ENCODE peak calls at places on chromosome 10, in eight cellular contexts. One of them, this sample, is unnamed. For H3K4me1, the result is how much of the 10 kb centered on the place peaks cover.

GRCh38 chr10:34528320-34528719 is 286.8 kb downstream of the PARD3 start:
- DNase-seq in body of pancreas: no peak
- DNase-seq in A549: peak
- DNase-seq in thyroid gland: peak
- DNase-seq in heart left ventricle: no peak
- DNase-seq in adrenal gland: peak
- DNase-seq in ovary: no peak
- DNase-seq in stomach: no peak
- DNase-seq in this sample: no peak

GRCh38 chr10:52213511-52213831 is 100.6 kb upstream of the DKK1 start:
- DNase-seq in body of pancreas: peak
- DNase-seq in A549: no peak
- DNase-seq in thyroid gland: no peak
- DNase-seq in heart left ventricle: no peak
- DNase-seq in adrenal gland: no peak
- DNase-seq in ovary: no peak
- DNase-seq in stomach: no peak
- DNase-seq in this sample: no peak

GRCh38 chr10:99325261-99325660 is 3.9 kb upstream of the CNNM1 start:
- DNase-seq in body of pancreas: no peak
- DNase-seq in A549: peak
- DNase-seq in thyroid gland: no peak
- DNase-seq in heart left ventricle: no peak
- DNase-seq in adrenal gland: no peak
- DNase-seq in ovary: no peak
- DNase-seq in stomach: no peak
- DNase-seq in this sample: no peak

GRCh38 chr10:9875353-9875752 is 1142.3 kb upstream of the CELF2 start:
- DNase-seq in body of pancreas: no peak
- DNase-seq in A549: no peak
- DNase-seq in thyroid gland: no peak
- DNase-seq in heart left ventricle: no peak
- DNase-seq in adrenal gland: no peak
- DNase-seq in ovary: no peak
- DNase-seq in stomach: no peak
- DNase-seq in this sample: no peak

GRCh38 chr10:44685177-44685576 is 226.0 kb upstream of the TMEM72 start:
- DNase-seq in body of pancreas: no peak
- DNase-seq in A549: no peak
- DNase-seq in thyroid gland: no peak
- DNase-seq in heart left ventricle: no peak
- DNase-seq in adrenal gland: no peak
- DNase-seq in ovary: no peak
- DNase-seq in stomach: no peak
- DNase-seq in this sample: no peak

GRCh38 chr10:88693392-88694020 is 12.5 kb upstream of the LIPK start:
- DNase-seq in body of pancreas: no peak
- DNase-seq in A549: peak
- DNase-seq in thyroid gland: no peak
- DNase-seq in heart left ventricle: no peak
- DNase-seq in adrenal gland: no peak
- DNase-seq in ovary: no peak
- DNase-seq in stomach: no peak
- DNase-seq in this sample: no peak

GRCh38 chr10:61847640-61848039 is 53.9 kb upstream of the ARID5B start:
- DNase-seq in body of pancreas: no peak
- DNase-seq in A549: no peak
- DNase-seq in thyroid gland: no peak
- DNase-seq in heart left ventricle: no peak
- DNase-seq in adrenal gland: no peak
- DNase-seq in ovary: no peak
- DNase-seq in stomach: no peak
- DNase-seq in this sample: no peak

GRCh38 chr10:65949543-65949942 is 976.3 kb upstream of the LRRTM3 start:
- DNase-seq in body of pancreas: no peak
- DNase-seq in A549: no peak
- DNase-seq in thyroid gland: no peak
- DNase-seq in heart left ventricle: no peak
- DNase-seq in adrenal gland: no peak
- DNase-seq in ovary: no peak
- DNase-seq in stomach: no peak
- DNase-seq in this sample: no peak

GRCh38 chr10:29533696-29534285 is 101.0 kb downstream of the SVIL start:
- DNase-seq in body of pancreas: peak
- DNase-seq in A549: peak
- DNase-seq in thyroid gland: no peak
- DNase-seq in heart left ventricle: no peak
- DNase-seq in adrenal gland: no peak
- DNase-seq in ovary: no peak
- DNase-seq in stomach: no peak
- DNase-seq in this sample: no peak

GRCh38 chr10:127299956-127300689 is 103.7 kb upstream of the INSYN2A start:
- DNase-seq in body of pancreas: no peak
- DNase-seq in A549: no peak
- DNase-seq in thyroid gland: no peak
- DNase-seq in heart left ventricle: no peak
- DNase-seq in adrenal gland: no peak
- DNase-seq in ovary: no peak
- DNase-seq in stomach: peak
- DNase-seq in this sample: no peak

GRCh38 chr10:7986851-7987250 is 67.6 kb upstream of the GATA3 start:
- DNase-seq in body of pancreas: no peak
- DNase-seq in A549: no peak
- DNase-seq in thyroid gland: no peak
- DNase-seq in heart left ventricle: no peak
- DNase-seq in adrenal gland: no peak
- DNase-seq in ovary: no peak
- DNase-seq in stomach: no peak
- DNase-seq in this sample: no peak

GRCh38 chr10:93475227-93475626 is 6.9 kb downstream of the MYOF start:
- DNase-seq in body of pancreas: no peak
- DNase-seq in A549: no peak
- DNase-seq in thyroid gland: no peak
- DNase-seq in heart left ventricle: no peak
- DNase-seq in adrenal gland: no peak
- DNase-seq in ovary: no peak
- DNase-seq in stomach: no peak
- DNase-seq in this sample: no peak
- H3K4me1 ChIP-seq in body of pancreas: under half
- H3K4me1 ChIP-seq in A549: half or more
- H3K4me1 ChIP-seq in thyroid gland: under half
- H3K4me1 ChIP-seq in heart left ventricle: under half
- H3K4me1 ChIP-seq in adrenal gland: under half
- H3K4me1 ChIP-seq in ovary: under half
- H3K4me1 ChIP-seq in stomach: under half
- H3K4me1 ChIP-seq in this sample: half or more

DNA sequence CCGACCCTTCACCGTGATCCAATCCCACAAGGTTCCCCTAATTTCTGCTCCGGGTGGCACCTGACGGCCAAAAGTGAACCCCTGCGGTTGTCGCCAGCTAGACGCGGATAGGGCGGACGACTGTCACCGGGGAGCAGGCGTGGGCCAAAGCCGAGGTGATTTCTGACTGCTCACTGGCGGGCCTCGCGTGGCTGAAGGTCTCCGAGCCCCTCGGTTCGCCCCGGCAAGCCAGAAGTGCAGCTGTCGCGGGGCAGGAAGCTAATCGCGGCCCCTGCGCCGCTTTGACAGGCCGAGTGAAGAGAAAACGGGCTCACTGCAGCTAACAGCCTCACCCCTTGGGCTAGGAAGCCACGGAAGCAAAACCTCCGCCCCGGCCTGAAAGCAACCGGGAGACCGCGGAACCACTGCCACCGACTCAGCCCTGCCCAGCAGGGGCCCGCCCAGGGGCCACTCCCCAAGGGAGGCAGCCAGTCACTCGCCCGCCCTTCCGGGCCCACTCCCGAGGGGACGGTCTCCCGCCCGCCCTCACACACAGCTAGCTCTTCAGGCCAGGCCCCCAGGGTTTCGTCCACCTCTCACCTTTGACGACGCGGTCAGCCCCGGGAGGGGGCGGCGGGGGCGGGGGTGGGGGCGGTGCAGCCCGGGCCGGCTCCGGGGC is 469 bp downstream of the PPP3CB start:
- DNase-seq in body of pancreas: peak
- DNase-seq in A549: peak
- DNase-seq in thyroid gland: peak
- DNase-seq in heart left ventricle: peak
- DNase-seq in adrenal gland: peak
- DNase-seq in ovary: peak
- DNase-seq in stomach: peak
- DNase-seq in this sample: peak
- TF ChIP-seq POLR2A in body of pancreas: peak
- TF ChIP-seq POLR2A in A549: peak
- TF ChIP-seq POLR2A in thyroid gland: no peak
- TF ChIP-seq POLR2A in heart left ventricle: peak
- TF ChIP-seq POLR2A in adrenal gland: peak
- TF ChIP-seq POLR2A in ovary: peak
- TF ChIP-seq POLR2A in stomach: no peak
- TF ChIP-seq POLR2A in this sample: peak

DNA sequence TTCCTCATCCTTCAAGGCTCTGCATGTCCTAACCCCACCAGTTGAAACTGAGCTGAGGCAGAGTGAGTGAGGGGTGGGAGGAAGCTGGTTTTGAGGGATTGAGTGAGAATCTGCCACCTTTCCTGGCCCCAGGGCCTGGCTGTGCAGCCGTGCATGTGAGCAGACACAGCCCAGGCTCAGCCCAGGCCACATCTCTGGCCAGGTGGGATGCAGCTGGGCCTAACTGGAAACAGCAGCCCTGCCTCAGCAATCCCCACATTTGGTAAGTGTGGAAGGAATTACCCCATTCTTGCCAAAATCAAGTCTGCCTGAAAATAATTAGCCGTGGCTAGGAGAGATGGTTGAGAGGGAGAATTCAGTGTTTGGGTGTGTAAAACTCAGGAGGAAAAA is 116.6 kb downstream of the NEURL1 start:
- DNase-seq in body of pancreas: no peak
- DNase-seq in A549: no peak
- DNase-seq in thyroid gland: no peak
- DNase-seq in heart left ventricle: no peak
- DNase-seq in adrenal gland: no peak
- DNase-seq in ovary: no peak
- DNase-seq in stomach: no peak
- DNase-seq in this sample: no peak
- H3K4me1 ChIP-seq in body of pancreas: under half
- H3K4me1 ChIP-seq in A549: under half
- H3K4me1 ChIP-seq in thyroid gland: under half
- H3K4me1 ChIP-seq in heart left ventricle: under half
- H3K4me1 ChIP-seq in adrenal gland: under half
- H3K4me1 ChIP-seq in ovary: under half
- H3K4me1 ChIP-seq in stomach: under half
- H3K4me1 ChIP-seq in this sample: under half

GRCh38 chr10:94398762-94399161 is 3.6 kb upstream of the TBC1D12 start:
- DNase-seq in body of pancreas: no peak
- DNase-seq in A549: peak
- DNase-seq in thyroid gland: no peak
- DNase-seq in heart left ventricle: no peak
- DNase-seq in adrenal gland: no peak
- DNase-seq in ovary: no peak
- DNase-seq in stomach: no peak
- DNase-seq in this sample: no peak
- TF ChIP-seq POLR2A in body of pancreas: no peak
- TF ChIP-seq POLR2A in A549: no peak
- TF ChIP-seq POLR2A in thyroid gland: no peak
- TF ChIP-seq POLR2A in heart left ventricle: no peak
- TF ChIP-seq POLR2A in adrenal gland: no peak
- TF ChIP-seq POLR2A in ovary: no peak
- TF ChIP-seq POLR2A in stomach: no peak
- TF ChIP-seq POLR2A in this sample: no peak

DNA sequence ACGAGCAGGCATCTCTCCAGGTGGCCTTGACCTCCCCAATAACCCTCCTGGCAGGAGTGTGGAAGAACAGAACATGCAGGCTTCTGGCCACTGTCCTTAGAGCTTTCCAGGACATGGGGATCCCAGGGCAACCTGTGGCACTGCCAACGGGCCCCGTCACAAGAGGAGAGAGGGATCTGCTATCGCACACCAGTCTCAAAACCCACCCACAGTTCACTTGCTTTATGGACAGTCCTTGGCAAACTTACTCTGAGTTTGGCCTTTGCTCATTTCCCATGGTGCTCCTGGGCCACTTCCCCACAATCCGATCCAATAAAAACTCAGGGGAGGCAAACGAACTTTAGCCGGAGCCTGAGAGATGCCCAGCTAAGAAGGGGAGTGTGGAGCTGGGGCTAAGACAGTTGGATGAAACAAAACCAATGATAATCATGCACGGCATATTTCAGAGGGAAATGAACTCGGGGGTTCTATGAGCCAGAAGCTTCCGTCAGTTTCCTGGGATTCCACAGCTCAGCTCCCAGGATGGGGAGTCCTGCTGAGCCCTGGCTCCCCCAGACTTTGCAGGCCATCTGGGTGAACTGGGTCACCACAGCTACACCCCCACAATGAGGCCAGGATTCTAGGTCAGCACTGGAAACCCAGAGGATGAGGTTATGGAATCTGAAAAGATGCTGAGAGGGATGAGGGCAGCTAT is 158.4 kb downstream of the NEURL1 start:
- DNase-seq in body of pancreas: no peak
- DNase-seq in A549: no peak
- DNase-seq in thyroid gland: no peak
- DNase-seq in heart left ventricle: peak
- DNase-seq in adrenal gland: peak
- DNase-seq in ovary: peak
- DNase-seq in stomach: no peak
- DNase-seq in this sample: no peak
- H3K4me1 ChIP-seq in body of pancreas: under half
- H3K4me1 ChIP-seq in A549: under half
- H3K4me1 ChIP-seq in thyroid gland: under half
- H3K4me1 ChIP-seq in heart left ventricle: under half
- H3K4me1 ChIP-seq in adrenal gland: half or more
- H3K4me1 ChIP-seq in ovary: half or more
- H3K4me1 ChIP-seq in stomach: under half
- H3K4me1 ChIP-seq in this sample: half or more